ENCODE peak calls at places on chromosomes 7 and 10, in seven cellular contexts. Z is heart left ventricle; M is K562; N is HepG2; V is lung; E is endodermal cell; R is CD4-positive, CD25-positive, alpha-beta regulatory T cell. D is an unnamed sample. For H3K9me3 and H3K4me1, the result is how much of the 10 kb centered on the place peaks cover.

GRCh38 chr10:14325325-14325955 is 5.3 kb downstream of the FRMD4A start:
- DNase-seq in Z (no peak), M (peak), N (peak), V (peak), E (peak), R (peak), D (peak)

GRCh38 chr7:36072620-36073019 is 80.4 kb upstream of the EEPD1 start:
- DNase-seq in Z (no peak), M (no peak), N (no peak), V (no peak), E (no peak), R (no peak), D (no peak)

GRCh38 chr7:88267421-88267820 is 39.3 kb downstream of the STEAP4 start:
- DNase-seq in Z (no peak), M (no peak), N (no peak), V (no peak), E (no peak), R (no peak), D (no peak)

GRCh38 chr7:150909192-150909591 is 56.9 kb downstream of the AOC1 start:
- DNase-seq in Z (no peak), M (no peak), N (no peak), V (no peak), E (no peak), R (peak), D (peak)

GRCh38 chr10:70652761-70653657 is 19.3 kb upstream of the ADAMTS14 start:
- DNase-seq in Z (peak), M (peak), N (no peak), V (no peak), E (no peak), R (no peak), D (no peak)

GRCh38 chr7:2567663-2568238 is 9.0 kb downstream of the IQCE start:
- DNase-seq in Z (peak), M (peak), N (peak), V (no peak), E (peak), R (no peak), D (no peak)

GRCh38 chr7:123652406-123652805 is 3.3 kb upstream of the LMOD2 start:
- DNase-seq in Z (no peak), M (no peak), N (no peak), V (no peak), E (no peak), R (no peak), D (no peak)

GRCh38 chr10:73584737-73585136 is 6.4 kb downstream of the USP54 start:
- DNase-seq in Z (no peak), M (no peak), N (peak), V (no peak), E (no peak), R (no peak), D (no peak)

GRCh38 chr10:12333382-12334185 is 15.8 kb upstream of the CAMK1D start:
- DNase-seq in Z (peak), M (no peak), N (no peak), V (peak), E (no peak), R (no peak), D (peak)

GRCh38 chr10:100799881-100800280 is 54.5 kb downstream of the PAX2 start:
- DNase-seq in Z (no peak), M (no peak), N (no peak), V (no peak), E (no peak), R (no peak), D (no peak)

GRCh38 chr10:13915710-13916109 is 328.9 kb downstream of the PRPF18 start:
- DNase-seq in Z (no peak), M (no peak), N (peak), V (no peak), E (no peak), R (no peak), D (no peak)

GRCh38 chr7:4103352-4104091 is 578.6 kb upstream of the FOXK1 start:
- DNase-seq in Z (no peak), M (peak), N (peak), V (no peak), E (peak), R (peak), D (no peak)

GRCh38 chr10:124568858-124569622 is 107.4 kb downstream of the LHPP start:
- DNase-seq in Z (no peak), M (no peak), N (no peak), V (no peak), E (no peak), R (no peak), D (no peak)
- H3K9me3 ChIP-seq in Z (under half), M (under half), N (under half), V (under half), E (under half), R (under half), D (under half)

GRCh38 chr7:30040938-30041337 is 12.7 kb downstream of the PLEKHA8 start:
- DNase-seq in Z (no peak), M (no peak), N (no peak), V (no peak), E (no peak), R (no peak), D (no peak)
- H3K4me1 ChIP-seq in Z (under half), M (under half), N (under half), V (under half), E (under half), R (under half), D (under half)

DNA sequence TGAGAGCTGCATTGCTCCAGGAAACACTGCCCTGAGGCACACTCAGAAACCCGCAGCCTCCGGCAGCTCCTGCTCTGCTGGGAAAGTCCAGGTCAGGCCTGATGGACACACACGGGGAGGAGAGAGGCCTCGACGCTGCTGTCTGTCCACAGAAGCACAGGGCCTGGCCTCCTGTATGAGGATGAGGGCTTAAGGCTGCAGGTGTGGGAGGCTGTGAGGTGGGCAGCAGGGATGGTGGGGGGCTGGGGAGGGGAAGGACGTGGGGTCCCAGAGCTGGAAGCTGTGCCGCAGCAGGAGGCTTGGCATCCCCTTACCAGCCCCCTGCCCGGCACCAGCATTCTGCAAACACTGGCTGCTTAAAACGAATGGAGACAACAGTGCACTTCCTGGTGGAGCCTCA is 186.2 kb downstream of the DNAJB6 start:
- DNase-seq in Z (no peak), M (no peak), N (no peak), V (no peak), E (peak), R (no peak), D (no peak)
- H3K9me3 ChIP-seq in Z (under half), M (under half), N (under half), V (under half), E (under half), R (under half), D (under half)

DNA sequence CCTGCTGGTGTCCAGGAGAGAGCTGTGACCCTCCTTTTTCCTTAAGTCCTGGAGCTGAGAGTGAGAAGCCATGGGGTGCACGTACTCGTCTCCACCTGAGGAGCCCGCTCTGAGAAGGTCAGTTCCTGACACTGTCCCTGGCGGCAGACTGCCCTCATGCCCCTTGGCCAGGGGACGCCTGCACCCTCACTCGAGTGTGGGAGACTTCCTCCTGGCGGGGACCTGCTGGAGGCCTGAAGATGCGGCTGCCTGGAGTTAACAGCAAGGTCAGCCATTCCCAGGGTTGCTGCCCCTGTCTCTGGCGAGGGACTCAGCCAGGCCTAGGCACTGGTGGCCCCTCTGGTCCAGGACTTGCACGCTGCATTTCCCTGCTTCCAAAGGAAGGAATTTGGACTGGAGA is 26.4 kb downstream of the TMEM120A start:
- DNase-seq in Z (no peak), M (no peak), N (no peak), V (no peak), E (no peak), R (no peak), D (no peak)
- H3K4me1 ChIP-seq in Z (half or more), M (under half), N (under half), V (under half), E (under half), R (under half), D (under half)

DNA sequence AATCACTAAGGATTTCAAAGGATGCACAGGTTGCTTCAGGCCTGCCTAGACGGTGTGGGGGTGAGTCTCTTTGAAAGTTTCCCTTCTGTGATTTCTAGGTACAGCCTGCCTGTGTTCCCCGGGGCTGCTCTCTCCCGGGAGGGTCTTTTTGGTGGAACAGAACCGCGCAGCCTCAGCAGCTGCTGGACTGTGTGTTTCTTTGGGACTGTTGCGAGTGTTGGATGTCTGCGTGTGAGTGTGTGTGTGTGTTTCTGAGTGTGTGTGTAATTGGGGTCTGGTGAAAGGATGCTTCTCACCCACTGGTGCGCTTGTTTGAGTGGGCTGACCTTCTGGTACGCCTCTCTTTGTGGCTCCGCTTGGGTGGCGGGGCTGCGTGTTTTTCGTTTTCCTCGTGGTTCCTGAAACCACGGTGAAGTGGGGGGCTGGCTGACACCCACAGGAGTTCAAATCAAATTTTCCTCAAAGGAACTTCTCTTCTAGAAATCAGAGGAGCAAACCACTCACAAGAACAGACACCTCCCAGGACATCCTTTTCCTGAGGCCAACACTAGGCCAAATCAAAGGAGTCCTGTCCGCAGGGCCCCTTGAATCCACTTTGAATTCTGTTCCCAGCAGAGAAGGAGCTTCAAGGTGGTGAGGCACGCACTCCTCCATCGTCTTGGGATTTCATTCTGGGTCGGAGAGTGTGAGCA is 30.1 kb upstream of the ZNF273 start:
- DNase-seq in Z (no peak), M (peak), N (no peak), V (peak), E (no peak), R (no peak), D (no peak)
- H3K9me3 ChIP-seq in Z (under half), M (under half), N (under half), V (under half), E (under half), R (under half), D (under half)

GRCh38 chr7:108244110-108244509 is 113.9 kb upstream of the LAMB4 start:
- DNase-seq in Z (no peak), M (no peak), N (no peak), V (no peak), E (no peak), R (no peak), D (no peak)
- H3K4me1 ChIP-seq in Z (under half), M (under half), N (under half), V (under half), E (under half), R (under half), D (under half)

DNA sequence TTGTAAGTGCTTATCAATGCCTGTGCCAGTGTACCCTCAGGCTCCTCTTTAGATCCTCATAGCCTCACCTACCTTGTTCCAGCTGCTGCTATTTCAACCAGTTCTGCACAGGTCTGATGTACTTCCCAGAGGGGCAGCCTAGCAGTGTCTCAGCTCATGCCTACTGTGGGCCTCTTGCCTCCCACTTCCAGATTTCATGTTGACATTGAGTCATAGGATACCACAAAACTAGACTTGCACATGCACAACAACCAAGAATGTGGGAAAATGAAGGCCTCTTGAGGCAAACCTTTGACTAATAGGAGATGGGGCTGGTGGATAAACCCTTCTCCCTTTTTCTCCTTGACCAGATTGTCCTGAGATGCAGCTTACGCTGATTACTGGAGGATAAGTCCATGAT is 31.0 kb downstream of the PON3 start:
- DNase-seq in Z (no peak), M (no peak), N (peak), V (no peak), E (no peak), R (no peak), D (no peak)
- H3K9me3 ChIP-seq in Z (under half), M (under half), N (under half), V (under half), E (under half), R (under half), D (under half)

D was measured in CD4-positive, alpha-beta memory T cell.